ENCODE peak calls at places on chromosome 19, in eight cellular contexts. D, I, V, C, Q, Z, T and G are unnamed samples.
A peak's percentile ranks its signal among the peaks of the same experiment; 100 is the strongest.

GRCh38 chr19:6509118-6509971 is 7.2 kb upstream of the TUBB4A start:
- DNase-seq in D (peak; percentile 45), I (no peak), V (no peak), C (no peak), Q (no peak), Z (no peak), T (no peak), G (no peak)

GRCh38 chr19:22421797-22422196 is 349 bp downstream of the ZNF98 start:
- DNase-seq in D (no peak), I (no peak), V (no peak), C (no peak), Q (no peak), Z (no peak), T (no peak), G (no peak)

GRCh38 chr19:49954092-49954825 is 6.7 kb downstream of the SIGLEC11 start:
- DNase-seq in D (no peak), I (no peak), V (no peak), C (no peak), Q (peak; percentile 64), Z (peak; percentile 54), T (no peak), G (no peak)

GRCh38 chr19:50695251-50696064 is 24.1 kb downstream of the SHANK1 start:
- DNase-seq in D (peak; percentile 66), I (no peak), V (no peak), C (no peak), Q (no peak), Z (no peak), T (no peak), G (no peak)

GRCh38 chr19:3319643-3320353 is 46.6 kb upstream of the NFIC start:
- DNase-seq in D (no peak), I (no peak), V (no peak), C (no peak), Q (no peak), Z (no peak), T (no peak), G (no peak)

GRCh38 chr19:35539314-35539713 is 6.1 kb downstream of the GAPDHS start:
- DNase-seq in D (no peak), I (no peak), V (no peak), C (no peak), Q (no peak), Z (no peak), T (no peak), G (no peak)

GRCh38 chr19:50537306-50537685 is 23.6 kb upstream of the ASPDH start:
- DNase-seq in D (no peak), I (no peak), V (no peak), C (no peak), Q (no peak), Z (no peak), T (no peak), G (no peak)

GRCh38 chr19:39518975-39519374 is 4.0 kb downstream of the SELENOV start:
- DNase-seq in D (no peak), I (no peak), V (no peak), C (no peak), Q (no peak), Z (no peak), T (no peak), G (no peak)

GRCh38 chr19:39423258-39424086 is 11.0 kb downstream of the PLEKHG2 start:
- DNase-seq in D (no peak), I (no peak), V (no peak), C (no peak), Q (no peak), Z (no peak), T (no peak), G (no peak)

GRCh38 chr19:16168465-16169081 is 4.8 kb downstream of the CIB3 start:
- DNase-seq in D (no peak), I (no peak), V (no peak), C (no peak), Q (peak; percentile 81), Z (no peak), T (no peak), G (no peak)

GRCh38 chr19:12544401-12544876 is 6.8 kb downstream of the ZNF564 start:
- DNase-seq in D (no peak), I (no peak), V (no peak), C (no peak), Q (peak; percentile 90), Z (no peak), T (no peak), G (peak; percentile 65)

GRCh38 chr19:3047307-3048189 is 14.7 kb downstream of the TLE5 start:
- DNase-seq in D (peak; percentile 93), I (no peak), V (peak; percentile 93), C (peak; percentile 61), Q (peak; percentile 83), Z (peak; percentile 92), T (peak; percentile 56), G (no peak)

GRCh38 chr19:38324431-38324830 is 4.8 kb downstream of the KCNK6 start:
- DNase-seq in D (no peak), I (no peak), V (no peak), C (no peak), Q (no peak), Z (no peak), T (no peak), G (no peak)

GRCh38 chr19:43700368-43701015 is 15.4 kb upstream of the IRGC start:
- DNase-seq in D (no peak), I (peak; percentile 51), V (peak; percentile 40), C (peak; percentile 35), Q (peak; percentile 83), Z (peak; percentile 73), T (no peak), G (peak; percentile 22)

GRCh38 chr19:46082728-46083050 is 41.8 kb downstream of the IGFL3 start:
- DNase-seq in D (no peak), I (peak; percentile 64), V (no peak), C (no peak), Q (peak; percentile 16), Z (no peak), T (no peak), G (no peak)

GRCh38 chr19:27935669-27936068 is 1277.3 kb downstream of the UQCRFS1 start:
- DNase-seq in D (no peak), I (no peak), V (no peak), C (no peak), Q (no peak), Z (no peak), T (no peak), G (no peak)

GRCh38 chr19:35223856-35224505 is 4.6 kb downstream of the FAM187B start:
- DNase-seq in D (no peak), I (no peak), V (no peak), C (no peak), Q (peak; percentile 10), Z (no peak), T (no peak), G (no peak)

GRCh38 chr19:42076375-42076944 is 494 bp downstream of the ZNF574 start:
- DNase-seq in D (no peak), I (no peak), V (peak; percentile 33), C (no peak), Q (no peak), Z (peak; percentile 73), T (no peak), G (no peak)

GRCh38 chr19:4578552-4579248 is 19.2 kb upstream of the SEMA6B start:
- DNase-seq in D (peak; percentile 13), I (no peak), V (no peak), C (no peak), Q (no peak), Z (no peak), T (no peak), G (no peak)

GRCh38 chr19:3471954-3472655 is 8.2 kb downstream of the SMIM24 start:
- DNase-seq in D (no peak), I (no peak), V (peak; percentile 44), C (no peak), Q (no peak), Z (no peak), T (no peak), G (no peak)

GRCh38 chr19:4922530-4923378 is 13.5 kb downstream of the UHRF1 start:
- DNase-seq in D (no peak), I (no peak), V (no peak), C (no peak), Q (peak; percentile 52), Z (no peak), T (no peak), G (no peak)

GRCh38 chr19:54916822-54917221 is 10.9 kb downstream of the NCR1 start:
- DNase-seq in D (no peak), I (no peak), V (no peak), C (no peak), Q (no peak), Z (no peak), T (no peak), G (no peak)

GRCh38 chr19:2252481-2253105 is 3.5 kb downstream of the AMH start:
- DNase-seq in D (no peak), I (no peak), V (no peak), C (no peak), Q (no peak), Z (no peak), T (no peak), G (no peak)

GRCh38 chr19:6092329-6093286 is 17.7 kb downstream of the RFX2 start:
- DNase-seq in D (peak; percentile 94), I (peak; percentile 95), V (peak; percentile 61), C (no peak), Q (peak; percentile 61), Z (peak; percentile 96), T (no peak), G (no peak)

GRCh38 chr19:33794578-33795369 is 1.9 kb upstream of the KCTD15 start:
- DNase-seq in D (no peak), I (no peak), V (no peak), C (no peak), Q (no peak), Z (no peak), T (no peak), G (no peak)

GRCh38 chr19:55355213-55355821 is 798 bp upstream of the COX6B2 start:
- DNase-seq in D (no peak), I (peak; percentile 86), V (no peak), C (no peak), Q (no peak), Z (no peak), T (no peak), G (no peak)